ENCODE peak calls at places on chromosomes 2 and 18, in seven cellular contexts. K is stomach; M is HTR-8/SVneo; Q is stimulated activated CD8-positive, alpha-beta memory T cell treated with anti-CD3 and anti-CD28 coated beads, Interleukin-2, amount 100 ng/mL, for 48 hours; F is mesenchymal stem cell; X is WERI-Rb-1; V is mesothelial cell of epicardium. Z is an unnamed sample.
A peak's percentile ranks its signal among the peaks of the same experiment; 100 is the strongest.

GRCh38 chr2:170848587-170848986 is 31.9 kb downstream of the GAD1 start:
- DNase-seq in X (no peak), Q (no peak), K (no peak), M (peak; percentile 35), F (peak; percentile 44), V (no peak), Z (no peak)

GRCh38 chr2:187532333-187533120 is 21.7 kb downstream of the TFPI start:
- DNase-seq in F (no peak), Q (no peak), K (no peak), M (no peak), X (no peak), V (no peak), Z (no peak)

GRCh38 chr2:27095745-27096651 is 9.4 kb downstream of the KHK start:
- DNase-seq in Q (no peak), M (peak; percentile 64), F (peak; percentile 59), X (peak; percentile 73), V (no peak), K (peak; percentile 64), Z (peak; percentile 88)

GRCh38 chr2:112884869-112885502 is 26.0 kb upstream of the IL37 start:
- DNase-seq in F (no peak), K (peak; percentile 79), X (peak; percentile 78), V (no peak), Q (peak; percentile 36), M (peak; percentile 31), Z (peak; percentile 80)

GRCh38 chr2:156826342-156826933 is 390.3 kb downstream of the GPD2 start:
- DNase-seq in Q (no peak), V (no peak), X (no peak), M (peak; percentile 9), K (no peak), F (peak; percentile 41), Z (no peak)

GRCh38 chr2:191864623-191865521 is 18.0 kb upstream of the CAVIN2 start:
- DNase-seq in X (no peak), Q (no peak), V (no peak), M (no peak), F (peak; percentile 75), K (no peak), Z (no peak)

GRCh38 chr18:8121942-8122480 is 487.2 kb upstream of the RAB12 start:
- DNase-seq in Q (no peak), M (no peak), F (peak; percentile 54), X (no peak), V (no peak), K (no peak), Z (no peak)

GRCh38 chr2:36615214-36615613 is 17.2 kb upstream of the FEZ2 start:
- DNase-seq in X (no peak), F (peak; percentile 21), K (no peak), V (no peak), M (no peak), Q (no peak), Z (no peak)

GRCh38 chr2:85843543-85843942 is 45.2 kb downstream of the ST3GAL5 start:
- DNase-seq in Q (no peak), V (no peak), K (no peak), X (peak; percentile 29), F (no peak), M (no peak), Z (no peak)

GRCh38 chr2:160494243-160494642 is 636 bp upstream of the RBMS1 start:
- DNase-seq in V (no peak), F (peak; percentile 46), K (no peak), Q (no peak), M (no peak), X (no peak), Z (no peak)

GRCh38 chr18:25423760-25424159 is 71.8 kb upstream of the ZNF521 start:
- DNase-seq in Q (no peak), V (no peak), X (no peak), M (no peak), K (no peak), F (no peak), Z (no peak)

GRCh38 chr2:76080154-76080553 is 369.4 kb upstream of the GCFC2 start:
- DNase-seq in X (peak; percentile 18), Q (no peak), K (no peak), F (no peak), V (no peak), M (no peak), Z (no peak)

GRCh38 chr18:79524181-79525078 is 128.7 kb downstream of the NFATC1 start:
- DNase-seq in M (no peak), F (no peak), K (no peak), V (no peak), Q (peak; percentile 65), X (no peak), Z (peak; percentile 73)

GRCh38 chr2:158359846-158360245 is 96.7 kb downstream of the CCDC148 start:
- DNase-seq in F (peak; percentile 7), Q (no peak), V (no peak), M (peak; percentile 2), K (no peak), X (no peak), Z (no peak)

GRCh38 chr18:79962835-79963657 is 1.4 kb upstream of the HSBP1L1 start:
- DNase-seq in X (no peak), V (no peak), F (no peak), M (no peak), Q (peak; percentile 43), K (no peak), Z (peak; percentile 84)

GRCh38 chr2:77054938-77055337 is 467.2 kb downstream of the LRRTM4 start:
- DNase-seq in Q (no peak), X (no peak), K (no peak), V (no peak), M (no peak), F (peak; percentile 18), Z (no peak)

GRCh38 chr18:46071894-46072867 is at the start of gene PSTPIP2:
- DNase-seq in V (peak; percentile 76), M (peak; percentile 50), F (peak; percentile 66), X (peak; percentile 79), Q (peak; percentile 50), K (peak; percentile 81), Z (peak; percentile 46)

GRCh38 chr2:27717070-27717453 is 53.4 kb downstream of the SLC4A1AP start:
- DNase-seq in F (peak; percentile 46), X (no peak), M (no peak), Q (no peak), V (no peak), K (no peak), Z (no peak)

GRCh38 chr18:12408247-12408869 is 629 bp downstream of the PRELID3A start:
- DNase-seq in V (no peak), K (no peak), Q (no peak), F (peak; percentile 54), M (no peak), X (no peak), Z (no peak)

GRCh38 chr2:183081908-183082307 is 3.4 kb downstream of the DUSP19 start:
- DNase-seq in X (no peak), F (no peak), K (no peak), Q (no peak), V (no peak), M (no peak), Z (no peak)

GRCh38 chr2:109217362-109218086 is 88.5 kb downstream of the SH3RF3 start:
- DNase-seq in M (no peak), K (no peak), X (no peak), F (peak; percentile 99), Q (no peak), V (no peak), Z (no peak)

GRCh38 chr2:70570041-70570661 is 16.5 kb upstream of the TGFA start:
- DNase-seq in K (no peak), F (no peak), V (no peak), M (peak; percentile 69), X (no peak), Q (no peak), Z (no peak)

GRCh38 chr2:8148260-8148880 is 533.5 kb upstream of the ID2 start:
- DNase-seq in Q (no peak), M (no peak), K (no peak), X (no peak), V (no peak), F (peak; percentile 77), Z (no peak)

GRCh38 chr2:45443012-45443411 is 168.1 kb downstream of the SRBD1 start:
- DNase-seq in Q (no peak), K (no peak), V (no peak), F (no peak), M (no peak), X (no peak), Z (no peak)

GRCh38 chr2:95158891-95159619 is 593 bp downstream of the ZNF514 start:
- DNase-seq in F (peak; percentile 52), K (peak; percentile 45), Q (peak; percentile 7), M (peak; percentile 48), V (peak; percentile 63), X (peak; percentile 55), Z (peak; percentile 64)

GRCh38 chr2:48471048-48471474 is 58.9 kb upstream of the STON1 start:
- DNase-seq in V (no peak), Q (no peak), K (no peak), F (peak; percentile 76), X (peak; percentile 40), M (peak; percentile 59), Z (no peak)

GRCh38 chr18:48877941-48878340 is 72.8 kb downstream of the SMAD7 start:
- DNase-seq in V (no peak), Q (no peak), X (no peak), M (no peak), F (no peak), K (no peak), Z (no peak)

GRCh38 chr2:24538720-24539119 is 47.7 kb downstream of the NCOA1 start:
- DNase-seq in V (no peak), M (no peak), X (no peak), F (no peak), Q (no peak), K (no peak), Z (peak; percentile 8)

GRCh38 chr18:25279133-25279532 is 72.8 kb downstream of the ZNF521 start:
- DNase-seq in Q (no peak), X (no peak), K (no peak), M (no peak), V (no peak), F (peak; percentile 67), Z (no peak)

GRCh38 chr2:230312638-230313037 is 14.4 kb upstream of the SP140L start:
- DNase-seq in X (no peak), V (no peak), F (no peak), Q (no peak), K (no peak), M (peak; percentile 36), Z (no peak)

GRCh38 chr2:58900664-58901063 is 659.5 kb upstream of the FANCL start:
- DNase-seq in V (no peak), K (no peak), F (no peak), X (no peak), M (no peak), Q (no peak), Z (no peak)

GRCh38 chr18:3661121-3661520 is 211.1 kb downstream of the TGIF1 start:
- DNase-seq in M (no peak), Q (no peak), K (no peak), F (no peak), V (no peak), X (no peak), Z (no peak)

GRCh38 chr2:183248866-183249567 is 124.8 kb downstream of the NUP35 start:
- DNase-seq in F (peak; percentile 44), X (no peak), K (no peak), Q (no peak), M (peak; percentile 22), V (no peak), Z (peak; percentile 39)

GRCh38 chr2:29220506-29221270 is 105.5 kb downstream of the CLIP4 start:
- DNase-seq in Q (no peak), V (no peak), K (peak; percentile 22), F (no peak), M (no peak), X (no peak), Z (no peak)

Z was measured in GM13977.